ENCODE peak calls at places on chromosomes 6 and 20, in five cellular contexts. O is neural crest cell; N is fibroblast of the conjunctiva; V is stimulated activated naive CD8-positive, alpha-beta T cell treated with anti-CD3 and anti-CD28 coated beads, Interleukin-15, amount 100 ng/mL, for 72 hours; S is Daoy. Z is an unnamed sample.
A peak's percentile ranks its signal among the peaks of the same experiment; 100 is the strongest.

GRCh38 chr6:168035661-168036616 is 38.5 kb downstream of the KIF25 start:
- DNase-seq in O (no peak), N (no peak), V (peak; percentile 21), S (peak; percentile 55), Z (peak; percentile 64)

GRCh38 chr6:85498596-85499258 is 48.8 kb downstream of the NT5E start:
- DNase-seq in O (no peak), N (no peak), V (no peak), S (peak; percentile 68), Z (peak; percentile 13)

GRCh38 chr6:33118525-33119123 is 42.8 kb downstream of the HLA-DPB1 start:
- DNase-seq in O (no peak), N (peak; percentile 22), V (no peak), S (peak; percentile 48), Z (peak; percentile 54)

GRCh38 chr6:84027340-84028183 is 6.0 kb upstream of the MRAP2 start:
- DNase-seq in O (no peak), N (peak; percentile 35), V (no peak), S (peak; percentile 92), Z (peak; percentile 86)

GRCh38 chr20:3710703-3711417 is 1.5 kb downstream of the SIGLEC1 start:
- DNase-seq in O (peak; percentile 90), N (peak; percentile 14), V (peak; percentile 75), S (peak; percentile 63), Z (peak; percentile 63)

GRCh38 chr20:12924126-12924525 is 84.6 kb upstream of the SPTLC3 start:
- DNase-seq in O (no peak), N (no peak), V (no peak), S (no peak), Z (no peak)

GRCh38 chr6:119620846-119621570 is 271.4 kb upstream of the MAN1A1 start:
- DNase-seq in O (no peak), N (peak; percentile 60), V (no peak), S (peak; percentile 77), Z (peak; percentile 89)

GRCh38 chr6:75747371-75747984 is 1.6 kb upstream of the MYO6 start:
- DNase-seq in O (no peak), N (no peak), V (no peak), S (no peak), Z (no peak)

Z was measured in GM23248.